ENCODE peak calls at places on chromosome 12, in six cellular contexts. B is kidney glomerular epithelial cell, E is mammary epithelial cell, X is NCI-H460, W is RCC 7860, J is C1 segment of cervical spinal cord. H is an unnamed sample.

GRCh38 chr12:111152581-111152980 is 216.3 kb downstream of the PHETA1 start:
- DNase-seq in E (no peak), J (no peak), X (no peak), W (no peak), B (no peak), H (no peak)

GRCh38 chr12:121222847-121223246 is 12.9 kb downstream of the P2RX4 start:
- DNase-seq in X (no peak), J (no peak), W (no peak), E (no peak), B (no peak), H (no peak)

GRCh38 chr12:77847060-77847541 is 16.4 kb downstream of the NAV3 start:
- DNase-seq in E (peak; percentile 67), W (no peak), B (no peak), X (no peak), J (no peak), H (peak; percentile 53)

GRCh38 chr12:2083008-2083407 is 30.2 kb downstream of the CACNA1C start:
- DNase-seq in J (no peak), E (no peak), W (no peak), B (no peak), X (no peak), H (no peak)

GRCh38 chr12:15931590-15932053 is 20.5 kb downstream of the DERA start:
- DNase-seq in W (no peak), E (no peak), J (no peak), B (no peak), X (peak; percentile 8), H (no peak)

GRCh38 chr12:56989866-56990610 is 16.3 kb downstream of the ZBTB39 start:
- DNase-seq in J (no peak), W (no peak), E (no peak), X (no peak), B (no peak), H (no peak)

GRCh38 chr12:87196329-87196728 is 832.9 kb downstream of the C12orf50 start:
- DNase-seq in B (no peak), E (no peak), J (no peak), W (no peak), X (no peak), H (no peak)

GRCh38 chr12:127174881-127175280 is 1092.1 kb upstream of the TMEM132C start:
- DNase-seq in W (no peak), J (no peak), X (no peak), B (no peak), E (no peak), H (no peak)

GRCh38 chr12:3752741-3753486 is at the start of gene CRACR2A:
- DNase-seq in B (no peak), X (peak; percentile 38), J (peak; percentile 9), E (no peak), W (no peak), H (peak; percentile 18)

GRCh38 chr12:19855876-19856275 is 416.6 kb downstream of the AEBP2 start:
- DNase-seq in B (no peak), J (no peak), E (no peak), X (no peak), W (no peak), H (no peak)

GRCh38 chr12:105861232-105861631 is 277.5 kb downstream of the NUAK1 start:
- DNase-seq in E (no peak), J (no peak), X (no peak), W (no peak), B (no peak), H (no peak)

GRCh38 chr12:86138770-86139169 is 117.4 kb downstream of the MGAT4C start:
- DNase-seq in W (no peak), B (no peak), X (no peak), J (no peak), E (no peak), H (no peak)

GRCh38 chr12:3310271-3311026 is 180.6 kb upstream of the PRMT8 start:
- DNase-seq in W (no peak), B (no peak), X (no peak), J (no peak), E (no peak), H (no peak)

GRCh38 chr12:76441016-76441415 is 92.8 kb upstream of the BBS10 start:
- DNase-seq in X (no peak), B (no peak), W (no peak), E (no peak), J (no peak), H (no peak)

GRCh38 chr12:5383961-5384360 is 47.9 kb upstream of the NTF3 start:
- DNase-seq in B (no peak), E (no peak), W (no peak), X (no peak), J (no peak), H (no peak)

GRCh38 chr12:96510306-96510764 is 21.0 kb downstream of the CFAP54 start:
- DNase-seq in J (no peak), X (no peak), E (peak; percentile 24), B (no peak), W (no peak), H (peak; percentile 68)

GRCh38 chr12:22792198-22792597 is 167.2 kb downstream of the ETNK1 start:
- DNase-seq in B (no peak), X (no peak), E (peak; percentile 23), W (no peak), J (no peak), H (peak; percentile 61)

GRCh38 chr12:112559784-112560183 is 141.0 kb downstream of the PTPN11 start:
- DNase-seq in E (no peak), X (no peak), B (no peak), W (no peak), J (no peak), H (no peak)

GRCh38 chr12:101474248-101474647 is 888 bp upstream of the SPIC start:
- DNase-seq in J (no peak), B (no peak), E (no peak), W (no peak), X (no peak), H (no peak)

GRCh38 chr12:76470028-76470939 is 89.3 kb downstream of the OSBPL8 start:
- DNase-seq in W (peak; percentile 72), B (peak; percentile 59), J (no peak), X (peak; percentile 63), E (peak; percentile 79), H (peak; percentile 70)

GRCh38 chr12:72560370-72560769 is 288.2 kb downstream of the TRHDE start:
- DNase-seq in J (no peak), X (no peak), B (no peak), E (no peak), W (no peak), H (no peak)

H was measured in foreskin keratinocyte.